ENCODE peak calls at places on chromosomes 11 and 22, in four cellular contexts. O is adipocyte, A is BE2C, Q is body of pancreas. X is an unnamed sample. For H3K27me3, the result is how much of the 10 kb centered on the place peaks cover.

GRCh38 chr11:91446267-91446666 is 778.4 kb upstream of the FAT3 start:
- DNase-seq in A (no peak), O (no peak), Q (no peak), X (no peak)

GRCh38 chr11:62450543-62451242 is 31.9 kb downstream of the SCGB1A1 start:
- DNase-seq in O (no peak), Q (no peak), A (no peak), X (no peak)

GRCh38 chr11:69385832-69386415 is 92.0 kb downstream of the MYEOV start:
- DNase-seq in A (no peak), O (no peak), Q (no peak), X (peak)

GRCh38 chr11:92769125-92769524 is 200.3 kb upstream of the MTNR1B start:
- DNase-seq in Q (no peak), A (no peak), O (no peak), X (no peak)

GRCh38 chr11:101583180-101584128 is at the start of gene TRPC6:
- DNase-seq in A (no peak), O (peak), Q (no peak), X (peak)

GRCh38 chr22:28052818-28053217 is 133.8 kb upstream of the PITPNB start:
- DNase-seq in Q (no peak), A (no peak), O (no peak), X (no peak)

GRCh38 chr11:123235117-123235686 is 40.2 kb upstream of the CLMP start:
- DNase-seq in Q (peak), O (peak), A (peak), X (peak)

GRCh38 chr11:76119032-76119431 is 87.3 kb downstream of the WNT11 start:
- DNase-seq in Q (no peak), A (no peak), O (no peak), X (no peak)

GRCh38 chr11:70270877-70271634 is 566 bp downstream of the PPFIA1 start:
- DNase-seq in A (peak), Q (peak), O (peak), X (peak)

GRCh38 chr11:99911116-99911515 is 776.0 kb upstream of the ARHGAP42 start:
- DNase-seq in Q (no peak), O (no peak), A (no peak), X (peak)

DNA sequence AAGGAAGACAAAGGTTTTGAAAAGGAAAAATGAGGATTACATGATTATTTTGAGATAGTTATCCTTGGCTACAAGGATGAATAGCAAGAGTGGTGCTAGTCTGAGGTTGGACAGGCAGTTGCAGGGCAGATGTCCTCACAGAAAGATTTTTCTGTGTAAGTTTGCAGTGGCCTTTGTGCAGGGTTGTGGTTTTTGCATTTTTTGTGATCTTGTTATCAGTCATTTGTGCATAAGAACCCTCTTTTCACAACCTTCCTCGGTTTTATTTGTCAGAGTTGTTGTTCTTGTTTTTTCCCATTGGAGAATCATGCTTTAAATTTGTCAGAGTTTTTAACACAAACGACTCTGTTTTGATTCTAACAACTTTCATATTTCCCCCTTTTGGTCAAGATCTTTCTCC is 1.4 kb downstream of the CCDC134 start:
- DNase-seq in O (peak), Q (no peak), A (no peak), X (no peak)
- H3K4me3 ChIP-seq in O (peak), Q (no peak), A (peak), X (no peak)

DNA sequence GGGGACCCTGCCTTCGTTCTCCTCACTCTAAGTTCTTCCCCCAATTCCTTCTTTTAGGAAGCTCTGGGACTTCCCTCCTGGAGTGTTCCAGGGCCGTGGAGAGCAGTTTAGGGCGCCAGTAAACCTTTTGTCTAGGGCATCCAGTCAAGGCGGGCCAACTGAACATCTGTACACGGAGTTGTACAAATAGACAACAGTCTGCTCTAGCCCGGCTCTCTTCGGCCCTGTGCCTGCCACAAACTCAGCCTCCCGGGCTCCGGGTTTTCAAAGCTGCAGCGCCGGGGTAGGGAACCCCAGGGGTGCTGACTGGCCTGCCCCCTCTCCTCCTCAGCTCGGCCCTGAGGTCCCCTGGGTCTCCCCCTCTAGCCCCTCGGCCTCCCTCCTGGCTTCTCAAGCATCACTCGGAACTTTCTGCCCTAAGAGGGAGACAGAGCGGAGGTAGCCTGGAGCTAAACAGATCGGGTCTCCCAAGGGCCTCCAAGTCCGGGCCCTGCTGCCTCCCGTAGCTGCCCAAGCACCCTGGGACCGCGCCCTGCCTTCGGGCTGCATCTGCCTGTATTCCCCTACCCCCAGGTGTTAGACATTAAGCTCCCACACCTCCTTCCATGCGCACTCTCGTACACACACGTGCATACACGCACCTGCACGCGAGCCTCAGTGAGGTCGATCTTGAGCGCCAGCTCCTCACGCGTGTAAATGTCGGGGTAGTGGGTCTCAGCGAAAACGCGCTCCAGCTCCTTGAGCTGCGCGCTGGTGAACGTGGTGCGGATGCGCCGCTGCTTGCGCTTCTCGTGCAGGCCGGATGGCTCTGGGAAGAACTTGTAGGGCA is 3.3 kb downstream of the PHOX2A start:
- DNase-seq in A (peak), Q (peak), O (no peak), X (peak)
- H3K27me3 ChIP-seq in A (under half), Q (under half), O (under half), X (half or more)

GRCh38 chr22:46501701-46502100 is 35.7 kb downstream of the CELSR1 start:
- DNase-seq in Q (no peak), A (no peak), O (peak), X (no peak)

GRCh38 chr22:46499798-46500174 is 37.6 kb downstream of the CELSR1 start:
- DNase-seq in O (no peak), Q (no peak), A (no peak), X (peak)

GRCh38 chr22:46502346-46502745 is 35.1 kb downstream of the CELSR1 start:
- DNase-seq in O (no peak), A (no peak), Q (no peak), X (no peak)

GRCh38 chr22:46502776-46503175 is 34.6 kb downstream of the CELSR1 start:
- DNase-seq in Q (no peak), A (no peak), O (no peak), X (peak)

GRCh38 chr22:46500201-46500600 is 37.2 kb downstream of the CELSR1 start:
- DNase-seq in A (no peak), Q (no peak), O (no peak), X (peak)
- H3K4me3 ChIP-seq in A (no peak), Q (no peak), O (no peak), X (no peak)

GRCh38 chr22:21693999-21694341 is 28.2 kb downstream of the PPIL2 start:
- DNase-seq in Q (no peak), A (no peak), O (no peak), X (no peak)

GRCh38 chr22:21694394-21694793 is 28.6 kb downstream of the PPIL2 start:
- DNase-seq in A (no peak), O (no peak), Q (no peak), X (peak)

GRCh38 chr22:21693333-21693998 is 27.7 kb downstream of the PPIL2 start:
- DNase-seq in Q (no peak), A (no peak), O (no peak), X (peak)

GRCh38 chr22:21690401-21690801 is 24.6 kb downstream of the PPIL2 start:
- DNase-seq in A (no peak), Q (no peak), O (no peak), X (no peak)

GRCh38 chr22:21691773-21692172 is 26.0 kb downstream of the PPIL2 start:
- DNase-seq in A (no peak), O (no peak), Q (no peak), X (peak)
- H3K27me3 ChIP-seq in A (under half), O (under half), Q (under half), X (under half)

DNA sequence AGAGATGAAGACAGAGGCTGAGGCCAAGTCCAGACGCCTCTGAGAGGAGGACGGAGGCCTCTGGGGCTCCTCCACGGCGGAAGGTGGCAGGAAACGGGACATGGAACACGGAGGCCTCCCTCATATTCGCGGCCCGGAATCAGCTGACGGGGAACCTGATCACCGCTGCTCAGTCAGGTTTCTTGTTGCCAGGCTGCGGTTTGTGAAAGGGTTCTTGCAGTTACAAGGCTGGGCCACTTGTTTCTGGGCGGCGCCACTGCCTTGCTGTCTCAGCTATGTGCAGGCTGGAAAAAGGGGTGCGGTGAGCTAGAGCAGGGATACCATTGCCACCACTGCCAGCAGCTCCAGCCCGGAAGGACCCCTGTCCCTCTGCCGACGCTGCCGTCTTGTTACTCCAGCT is 10.0 kb upstream of the MMP1 start:
- DNase-seq in A (peak), O (no peak), Q (peak), X (peak)
- H3K4me3 ChIP-seq in A (no peak), O (no peak), Q (no peak), X (peak)

GRCh38 chr11:72637926-72638325 is 36.3 kb downstream of the PDE2A start:
- DNase-seq in O (no peak), A (peak), Q (no peak), X (no peak)

GRCh38 chr11:72639475-72640375 is 34.5 kb downstream of the PDE2A start:
- DNase-seq in O (no peak), Q (no peak), A (no peak), X (no peak)

GRCh38 chr11:72635309-72635915 is 38.8 kb downstream of the PDE2A start:
- DNase-seq in Q (no peak), A (no peak), O (no peak), X (no peak)

GRCh38 chr11:72635931-72636330 is 38.3 kb downstream of the PDE2A start:
- DNase-seq in O (no peak), A (peak), Q (no peak), X (peak)

GRCh38 chr11:72637198-72637597 is 37.0 kb downstream of the PDE2A start:
- DNase-seq in O (no peak), Q (no peak), A (no peak), X (no peak)
- H3K27me3 ChIP-seq in O (half or more), Q (under half), A (under half), X (under half)